ENCODE peak calls at places on chromosome 22, in four cellular contexts. F, X, O and U are unnamed samples.

GRCh38 chr22:46612904-46613605 is 7.1 kb upstream of the GRAMD4 start:
- DNase-seq in F (no peak), X (peak), O (no peak), U (no peak)

GRCh38 chr22:43217285-43218030 is 30.5 kb upstream of the TTLL12 start:
- DNase-seq in F (no peak), X (no peak), O (no peak), U (no peak)

GRCh38 chr22:20239951-20240773 is 28.0 kb downstream of the RTN4R start:
- DNase-seq in F (no peak), X (no peak), O (peak), U (no peak)

GRCh38 chr22:49062155-49063039 is 765.3 kb downstream of the BRD1 start:
- DNase-seq in F (no peak), X (no peak), O (no peak), U (no peak)

GRCh38 chr22:43081968-43082367 is 7.2 kb downstream of the TTLL1 start:
- DNase-seq in F (no peak), X (no peak), O (no peak), U (no peak)

GRCh38 chr22:26529345-26529744 is 17.1 kb upstream of the TFIP11 start:
- DNase-seq in F (no peak), X (no peak), O (no peak), U (no peak)

GRCh38 chr22:26806445-26807170 is 149.2 kb downstream of the MIAT start:
- DNase-seq in F (no peak), X (no peak), O (no peak), U (no peak)

GRCh38 chr22:23065495-23066122 is 4.7 kb upstream of the GNAZ start:
- DNase-seq in F (peak), X (no peak), O (no peak), U (peak)

GRCh38 chr22:48713266-48714205 is 1114.1 kb downstream of the BRD1 start:
- DNase-seq in F (peak), X (no peak), O (no peak), U (peak)

GRCh38 chr22:19050117-19050516 is 72.1 kb downstream of the DGCR2 start:
- DNase-seq in F (no peak), X (no peak), O (no peak), U (no peak)

GRCh38 chr22:25159028-25159427 is 40.6 kb upstream of the CRYBB3 start:
- DNase-seq in F (no peak), X (no peak), O (no peak), U (no peak)

GRCh38 chr22:27474112-27474571 is 327.4 kb downstream of the MN1 start:
- DNase-seq in F (no peak), X (no peak), O (no peak), U (no peak)

GRCh38 chr22:38549106-38549884 is 20.7 kb downstream of the DMC1 start:
- DNase-seq in F (no peak), X (no peak), O (no peak), U (no peak)

GRCh38 chr22:43257549-43257948 is 70.6 kb upstream of the TTLL12 start:
- DNase-seq in F (no peak), X (no peak), O (no peak), U (no peak)

GRCh38 chr22:44136112-44136511 is 44.6 kb upstream of the PARVG start:
- DNase-seq in F (peak), X (no peak), O (no peak), U (peak)

GRCh38 chr22:40560551-40560950 is 76.0 kb downstream of the MRTFA start:
- DNase-seq in F (no peak), X (no peak), O (peak), U (no peak)

GRCh38 chr22:33361581-33361980 is 303.4 kb upstream of the SYN3 start:
- DNase-seq in F (no peak), X (no peak), O (no peak), U (no peak)

GRCh38 chr22:38402204-38402603 is 52.8 kb downstream of the KCNJ4 start:
- DNase-seq in F (no peak), X (no peak), O (no peak), U (no peak)

GRCh38 chr22:17085277-17086091 is 684 bp downstream of the IL17RA start:
- DNase-seq in F (peak), X (no peak), O (no peak), U (peak)

GRCh38 chr22:20566420-20567260 is 59.2 kb downstream of the MED15 start:
- DNase-seq in F (no peak), X (peak), O (no peak), U (peak)

GRCh38 chr22:37229805-37230672 is 14.0 kb downstream of the RAC2 start:
- DNase-seq in F (peak), X (peak), O (no peak), U (no peak)

GRCh38 chr22:24247011-24247507 is 2.2 kb upstream of the GGT5 start:
- DNase-seq in F (no peak), X (no peak), O (no peak), U (no peak)

GRCh38 chr22:44181033-44181911 is 547 bp downstream of the PARVG start:
- DNase-seq in F (peak), X (peak), O (no peak), U (no peak)